ENCODE peak calls at places on chromosome 12, in ten cellular contexts. One of them, this sample, is unnamed.

GRCh38 chr12:6361834-6362233 is 13.5 kb downstream of the SCNN1A start:
- DNase-seq in mesenchymal stem cell: no peak
- DNase-seq in CD8-positive, alpha-beta T cell: no peak
- DNase-seq in stromal cell of bone marrow: no peak
- DNase-seq in WTC11: no peak
- DNase-seq in DMS 273 treated with DMSO at 0.1 percent for 48 hours: no peak
- DNase-seq in stimulated activated naive CD8-positive, alpha-beta T cell treated with anti-CD3 and anti-CD28 coated beads, Interleukin-15, amount 100 ng/mL, for 72 hours: no peak
- DNase-seq in globus pallidus: no peak
- DNase-seq in GM20000: no peak
- DNase-seq in hippocampal formation: no peak
- DNase-seq in this sample: no peak

GRCh38 chr12:132132609-132133430 is 11.3 kb downstream of the DDX51 start:
- DNase-seq in globus pallidus: no peak
- DNase-seq in hippocampal formation: no peak
- DNase-seq in stimulated activated naive CD8-positive, alpha-beta T cell treated with anti-CD3 and anti-CD28 coated beads, Interleukin-15, amount 100 ng/mL, for 72 hours: no peak
- DNase-seq in stromal cell of bone marrow: no peak
- DNase-seq in mesenchymal stem cell: no peak
- DNase-seq in GM20000: no peak
- DNase-seq in WTC11: no peak
- DNase-seq in DMS 273 treated with DMSO at 0.1 percent for 48 hours: no peak
- DNase-seq in CD8-positive, alpha-beta T cell: no peak
- DNase-seq in this sample: no peak

GRCh38 chr12:94761559-94761958 is 111.2 kb upstream of the TMCC3 start:
- DNase-seq in stimulated activated naive CD8-positive, alpha-beta T cell treated with anti-CD3 and anti-CD28 coated beads, Interleukin-15, amount 100 ng/mL, for 72 hours: no peak
- DNase-seq in globus pallidus: no peak
- DNase-seq in DMS 273 treated with DMSO at 0.1 percent for 48 hours: no peak
- DNase-seq in hippocampal formation: no peak
- DNase-seq in GM20000: no peak
- DNase-seq in stromal cell of bone marrow: peak
- DNase-seq in WTC11: no peak
- DNase-seq in CD8-positive, alpha-beta T cell: no peak
- DNase-seq in mesenchymal stem cell: peak
- DNase-seq in this sample: no peak

GRCh38 chr12:124126950-124127349 is 153.9 kb downstream of the ZNF664 start:
- DNase-seq in mesenchymal stem cell: peak
- DNase-seq in GM20000: peak
- DNase-seq in WTC11: no peak
- DNase-seq in globus pallidus: no peak
- DNase-seq in stromal cell of bone marrow: no peak
- DNase-seq in hippocampal formation: no peak
- DNase-seq in stimulated activated naive CD8-positive, alpha-beta T cell treated with anti-CD3 and anti-CD28 coated beads, Interleukin-15, amount 100 ng/mL, for 72 hours: no peak
- DNase-seq in DMS 273 treated with DMSO at 0.1 percent for 48 hours: no peak
- DNase-seq in CD8-positive, alpha-beta T cell: no peak
- DNase-seq in this sample: no peak

GRCh38 chr12:26195641-26196423 is 459 bp downstream of the SSPN start:
- DNase-seq in hippocampal formation: peak
- DNase-seq in WTC11: peak
- DNase-seq in stromal cell of bone marrow: no peak
- DNase-seq in GM20000: peak
- DNase-seq in stimulated activated naive CD8-positive, alpha-beta T cell treated with anti-CD3 and anti-CD28 coated beads, Interleukin-15, amount 100 ng/mL, for 72 hours: peak
- DNase-seq in globus pallidus: peak
- DNase-seq in mesenchymal stem cell: peak
- DNase-seq in DMS 273 treated with DMSO at 0.1 percent for 48 hours: no peak
- DNase-seq in CD8-positive, alpha-beta T cell: no peak
- DNase-seq in this sample: peak

GRCh38 chr12:64780531-64781373 is 21.5 kb upstream of the GNS start:
- DNase-seq in globus pallidus: no peak
- DNase-seq in mesenchymal stem cell: peak
- DNase-seq in CD8-positive, alpha-beta T cell: no peak
- DNase-seq in stromal cell of bone marrow: no peak
- DNase-seq in stimulated activated naive CD8-positive, alpha-beta T cell treated with anti-CD3 and anti-CD28 coated beads, Interleukin-15, amount 100 ng/mL, for 72 hours: peak
- DNase-seq in DMS 273 treated with DMSO at 0.1 percent for 48 hours: no peak
- DNase-seq in WTC11: peak
- DNase-seq in hippocampal formation: no peak
- DNase-seq in GM20000: peak
- DNase-seq in this sample: no peak

GRCh38 chr12:54988402-54989054 is 4.0 kb upstream of the TESPA1 start:
- DNase-seq in DMS 273 treated with DMSO at 0.1 percent for 48 hours: peak
- DNase-seq in hippocampal formation: peak
- DNase-seq in CD8-positive, alpha-beta T cell: no peak
- DNase-seq in WTC11: no peak
- DNase-seq in globus pallidus: peak
- DNase-seq in stimulated activated naive CD8-positive, alpha-beta T cell treated with anti-CD3 and anti-CD28 coated beads, Interleukin-15, amount 100 ng/mL, for 72 hours: no peak
- DNase-seq in GM20000: no peak
- DNase-seq in stromal cell of bone marrow: no peak
- DNase-seq in mesenchymal stem cell: peak
- DNase-seq in this sample: peak

GRCh38 chr12:123471374-123472068 is 13.6 kb downstream of the SNRNP35 start:
- DNase-seq in globus pallidus: no peak
- DNase-seq in mesenchymal stem cell: peak
- DNase-seq in stimulated activated naive CD8-positive, alpha-beta T cell treated with anti-CD3 and anti-CD28 coated beads, Interleukin-15, amount 100 ng/mL, for 72 hours: no peak
- DNase-seq in hippocampal formation: peak
- DNase-seq in CD8-positive, alpha-beta T cell: no peak
- DNase-seq in DMS 273 treated with DMSO at 0.1 percent for 48 hours: peak
- DNase-seq in WTC11: no peak
- DNase-seq in GM20000: no peak
- DNase-seq in stromal cell of bone marrow: no peak
- DNase-seq in this sample: no peak

GRCh38 chr12:96400631-96401060 is 407 bp upstream of the CDK17 start:
- DNase-seq in GM20000: no peak
- DNase-seq in mesenchymal stem cell: peak
- DNase-seq in WTC11: no peak
- DNase-seq in DMS 273 treated with DMSO at 0.1 percent for 48 hours: no peak
- DNase-seq in hippocampal formation: peak
- DNase-seq in stimulated activated naive CD8-positive, alpha-beta T cell treated with anti-CD3 and anti-CD28 coated beads, Interleukin-15, amount 100 ng/mL, for 72 hours: no peak
- DNase-seq in stromal cell of bone marrow: no peak
- DNase-seq in CD8-positive, alpha-beta T cell: no peak
- DNase-seq in globus pallidus: no peak
- DNase-seq in this sample: peak

GRCh38 chr12:117023998-117024960 is 74.9 kb downstream of the TESC start:
- DNase-seq in DMS 273 treated with DMSO at 0.1 percent for 48 hours: no peak
- DNase-seq in globus pallidus: no peak
- DNase-seq in GM20000: no peak
- DNase-seq in stimulated activated naive CD8-positive, alpha-beta T cell treated with anti-CD3 and anti-CD28 coated beads, Interleukin-15, amount 100 ng/mL, for 72 hours: no peak
- DNase-seq in CD8-positive, alpha-beta T cell: no peak
- DNase-seq in WTC11: no peak
- DNase-seq in mesenchymal stem cell: no peak
- DNase-seq in hippocampal formation: no peak
- DNase-seq in stromal cell of bone marrow: no peak
- DNase-seq in this sample: no peak

GRCh38 chr12:15274561-15274967 is 47.7 kb upstream of the PTPRO start:
- DNase-seq in hippocampal formation: no peak
- DNase-seq in stromal cell of bone marrow: no peak
- DNase-seq in CD8-positive, alpha-beta T cell: no peak
- DNase-seq in stimulated activated naive CD8-positive, alpha-beta T cell treated with anti-CD3 and anti-CD28 coated beads, Interleukin-15, amount 100 ng/mL, for 72 hours: no peak
- DNase-seq in DMS 273 treated with DMSO at 0.1 percent for 48 hours: no peak
- DNase-seq in GM20000: no peak
- DNase-seq in mesenchymal stem cell: no peak
- DNase-seq in globus pallidus: no peak
- DNase-seq in WTC11: no peak
- DNase-seq in this sample: peak

This sample was measured in putamen.